ENCODE peak calls at places on chromosome 20, in four cellular contexts. One of them, this sample, is unnamed.

GRCh38 chr20:53302695-53303094 is 290.9 kb downstream of the ZNF217 start:
- DNase-seq in fibroblast of lung: no peak
- DNase-seq in hepatocyte: no peak
- DNase-seq in GM23248: no peak
- DNase-seq in this sample: no peak

GRCh38 chr20:57040924-57041323 is 225.5 kb downstream of the BMP7 start:
- DNase-seq in GM23248: peak
- DNase-seq in fibroblast of lung: peak
- DNase-seq in hepatocyte: peak
- DNase-seq in this sample: peak

GRCh38 chr20:33518071-33518470 is 28.2 kb downstream of the CBFA2T2 start:
- DNase-seq in hepatocyte: no peak
- DNase-seq in GM23248: peak
- DNase-seq in fibroblast of lung: peak
- DNase-seq in this sample: peak

GRCh38 chr20:6416371-6416770 is 293.5 kb upstream of the FERMT1 start:
- DNase-seq in hepatocyte: no peak
- DNase-seq in fibroblast of lung: no peak
- DNase-seq in GM23248: no peak
- DNase-seq in this sample: no peak

GRCh38 chr20:17747431-17747846 is 47.7 kb downstream of the BANF2 start:
- DNase-seq in hepatocyte: peak
- DNase-seq in fibroblast of lung: peak
- DNase-seq in GM23248: peak
- DNase-seq in this sample: peak

GRCh38 chr20:4896119-4896700 is 105.1 kb downstream of the SLC23A2 start:
- DNase-seq in GM23248: no peak
- DNase-seq in hepatocyte: no peak
- DNase-seq in fibroblast of lung: no peak
- DNase-seq in this sample: no peak

GRCh38 chr20:19921349-19921793 is 95.8 kb upstream of the NAA20 start:
- DNase-seq in hepatocyte: no peak
- DNase-seq in GM23248: peak
- DNase-seq in fibroblast of lung: no peak
- DNase-seq in this sample: no peak

GRCh38 chr20:20548527-20549266 is 163.7 kb downstream of the RALGAPA2 start:
- DNase-seq in GM23248: no peak
- DNase-seq in hepatocyte: peak
- DNase-seq in fibroblast of lung: no peak
- DNase-seq in this sample: peak

GRCh38 chr20:33635341-33635740 is 26.8 kb upstream of the C20orf144 start:
- DNase-seq in hepatocyte: no peak
- DNase-seq in GM23248: no peak
- DNase-seq in fibroblast of lung: no peak
- DNase-seq in this sample: no peak

GRCh38 chr20:18904624-18905023 is 91.0 kb downstream of the SCP2D1 start:
- DNase-seq in hepatocyte: peak
- DNase-seq in GM23248: peak
- DNase-seq in fibroblast of lung: no peak
- DNase-seq in this sample: no peak

GRCh38 chr20:3209023-3209945 is at the start of gene ITPA:
- DNase-seq in hepatocyte: peak
- DNase-seq in fibroblast of lung: peak
- DNase-seq in GM23248: peak
- DNase-seq in this sample: peak

GRCh38 chr20:13325033-13325432 is 104.0 kb downstream of the ISM1 start:
- DNase-seq in hepatocyte: peak
- DNase-seq in fibroblast of lung: peak
- DNase-seq in GM23248: peak
- DNase-seq in this sample: no peak

GRCh38 chr20:41029150-41029872 is 689 bp downstream of the TOP1 start:
- DNase-seq in GM23248: peak
- DNase-seq in fibroblast of lung: no peak
- DNase-seq in hepatocyte: peak
- DNase-seq in this sample: no peak

GRCh38 chr20:51767018-51767866 is 948 bp downstream of the ATP9A start:
- DNase-seq in hepatocyte: peak
- DNase-seq in GM23248: peak
- DNase-seq in fibroblast of lung: peak
- DNase-seq in this sample: peak

GRCh38 chr20:33976959-33977358 is 16.8 kb upstream of the RALY start:
- DNase-seq in fibroblast of lung: no peak
- DNase-seq in hepatocyte: no peak
- DNase-seq in GM23248: no peak
- DNase-seq in this sample: no peak

GRCh38 chr20:42186337-42186736 is 568.2 kb upstream of the CHD6 start:
- DNase-seq in GM23248: no peak
- DNase-seq in hepatocyte: no peak
- DNase-seq in fibroblast of lung: no peak
- DNase-seq in this sample: no peak

GRCh38 chr20:5000263-5001173 is 792 bp downstream of the SLC23A2 start:
- DNase-seq in hepatocyte: peak
- DNase-seq in fibroblast of lung: no peak
- DNase-seq in GM23248: peak
- DNase-seq in this sample: no peak

GRCh38 chr20:61605862-61606557 is 353.9 kb downstream of the CDH4 start:
- DNase-seq in hepatocyte: no peak
- DNase-seq in GM23248: no peak
- DNase-seq in fibroblast of lung: no peak
- DNase-seq in this sample: no peak

GRCh38 chr20:17710379-17711305 is 10.9 kb downstream of the BANF2 start:
- DNase-seq in hepatocyte: peak
- DNase-seq in fibroblast of lung: peak
- DNase-seq in GM23248: no peak
- DNase-seq in this sample: no peak

GRCh38 chr20:7967199-7967844 is 27.1 kb upstream of the HAO1 start:
- DNase-seq in hepatocyte: no peak
- DNase-seq in GM23248: peak
- DNase-seq in fibroblast of lung: peak
- DNase-seq in this sample: peak

GRCh38 chr20:1894951-1895673 is at the start of gene SIRPA:
- DNase-seq in fibroblast of lung: peak
- DNase-seq in hepatocyte: peak
- DNase-seq in GM23248: peak
- DNase-seq in this sample: peak

GRCh38 chr20:8073024-8073832 is 53.7 kb upstream of the TMX4 start:
- DNase-seq in hepatocyte: peak
- DNase-seq in fibroblast of lung: peak
- DNase-seq in GM23248: peak
- DNase-seq in this sample: peak

GRCh38 chr20:54126809-54127655 is 46.8 kb downstream of the CYP24A1 start:
- DNase-seq in GM23248: peak
- DNase-seq in hepatocyte: no peak
- DNase-seq in fibroblast of lung: no peak
- DNase-seq in this sample: peak

GRCh38 chr20:19777981-19778380 is 19.9 kb downstream of the RIN2 start:
- DNase-seq in GM23248: peak
- DNase-seq in fibroblast of lung: no peak
- DNase-seq in hepatocyte: no peak
- DNase-seq in this sample: no peak

GRCh38 chr20:49792006-49792405 is 20.6 kb upstream of the SLC9A8 start:
- DNase-seq in fibroblast of lung: no peak
- DNase-seq in GM23248: peak
- DNase-seq in hepatocyte: no peak
- DNase-seq in this sample: no peak

GRCh38 chr20:59806578-59806975 is 126.9 kb downstream of the SYCP2 start:
- DNase-seq in fibroblast of lung: no peak
- DNase-seq in hepatocyte: no peak
- DNase-seq in GM23248: no peak
- DNase-seq in this sample: no peak

GRCh38 chr20:48676125-48676524 is 151.7 kb downstream of the PREX1 start:
- DNase-seq in hepatocyte: no peak
- DNase-seq in fibroblast of lung: no peak
- DNase-seq in GM23248: no peak
- DNase-seq in this sample: no peak

GRCh38 chr20:23091741-23092408 is 5.8 kb upstream of the CD93 start:
- DNase-seq in fibroblast of lung: no peak
- DNase-seq in GM23248: no peak
- DNase-seq in hepatocyte: no peak
- DNase-seq in this sample: no peak

GRCh38 chr20:25257130-25257529 is 9.2 kb downstream of the PYGB start:
- DNase-seq in fibroblast of lung: no peak
- DNase-seq in GM23248: no peak
- DNase-seq in hepatocyte: no peak
- DNase-seq in this sample: no peak

GRCh38 chr20:8020314-8021079 is 936 bp upstream of the TMX4 start:
- DNase-seq in GM23248: no peak
- DNase-seq in hepatocyte: no peak
- DNase-seq in fibroblast of lung: no peak
- DNase-seq in this sample: peak

GRCh38 chr20:13492001-13492480 is 146.7 kb downstream of the TASP1 start:
- DNase-seq in fibroblast of lung: peak
- DNase-seq in GM23248: peak
- DNase-seq in hepatocyte: peak
- DNase-seq in this sample: peak

GRCh38 chr20:63692436-63693078 is 3.9 kb upstream of the TNFRSF6B start:
- DNase-seq in GM23248: peak
- DNase-seq in fibroblast of lung: peak
- DNase-seq in hepatocyte: no peak
- DNase-seq in this sample: no peak

GRCh38 chr20:1800777-1801176 is 94.4 kb upstream of the SIRPA start:
- DNase-seq in fibroblast of lung: peak
- DNase-seq in hepatocyte: no peak
- DNase-seq in GM23248: peak
- DNase-seq in this sample: no peak

GRCh38 chr20:64245746-64246595 is 9.6 kb upstream of the PCMTD2 start:
- DNase-seq in hepatocyte: no peak
- DNase-seq in fibroblast of lung: no peak
- DNase-seq in GM23248: no peak
- DNase-seq in this sample: no peak

GRCh38 chr20:22430746-22431168 is 153.6 kb downstream of the FOXA2 start:
- DNase-seq in fibroblast of lung: no peak
- DNase-seq in GM23248: no peak
- DNase-seq in hepatocyte: no peak
- DNase-seq in this sample: no peak

GRCh38 chr20:51106011-51106410 is 83.1 kb upstream of the KCNG1 start:
- DNase-seq in fibroblast of lung: no peak
- DNase-seq in hepatocyte: no peak
- DNase-seq in GM23248: no peak
- DNase-seq in this sample: no peak

GRCh38 chr20:663315-664090 is 10.5 kb upstream of the SRXN1 start:
- DNase-seq in GM23248: peak
- DNase-seq in hepatocyte: no peak
- DNase-seq in fibroblast of lung: no peak
- DNase-seq in this sample: peak
- H3K4me3 ChIP-seq in GM23248: no peak
- H3K4me3 ChIP-seq in hepatocyte: no peak
- H3K4me3 ChIP-seq in fibroblast of lung: no peak
- H3K4me3 ChIP-seq in this sample: no peak

DNA sequence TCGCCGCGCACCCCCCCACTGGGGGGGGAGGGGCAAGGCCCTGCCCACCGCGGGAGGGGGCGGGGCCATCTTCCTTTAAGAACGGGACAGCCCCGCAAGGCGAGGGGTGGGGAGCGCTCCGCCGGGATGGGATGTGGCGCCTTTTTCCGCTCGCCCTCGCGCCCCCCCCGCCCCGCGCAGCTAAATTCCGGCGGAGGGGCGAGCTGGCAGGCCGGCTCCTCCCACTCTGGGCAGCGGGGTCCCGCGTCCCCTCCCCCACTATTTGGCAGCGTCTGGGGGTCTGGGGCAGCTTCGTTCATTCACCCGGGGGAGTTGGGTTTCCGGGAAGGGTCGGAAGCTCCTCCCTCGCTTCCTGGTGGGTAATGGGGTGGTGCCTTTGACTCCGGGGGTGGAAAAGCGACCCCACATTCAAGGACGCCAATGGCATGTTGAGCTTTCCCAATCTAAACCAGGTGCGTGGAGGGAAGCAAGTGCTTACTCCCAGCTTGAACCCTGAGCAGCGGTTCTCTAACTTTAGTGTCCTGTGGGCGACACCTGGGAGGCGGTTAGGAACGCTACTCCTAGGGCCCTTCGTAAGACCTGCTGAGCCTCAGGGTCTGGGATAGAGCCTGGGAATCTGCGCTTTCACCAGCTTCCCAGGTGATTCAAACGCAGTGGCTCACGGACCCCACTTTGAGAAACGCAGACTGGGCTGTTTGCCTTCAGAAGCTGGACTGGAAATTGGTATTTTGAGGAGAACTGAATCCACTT is 927 bp downstream of the ASXL1 start:
- DNase-seq in fibroblast of lung: peak
- DNase-seq in hepatocyte: peak
- DNase-seq in GM23248: peak
- DNase-seq in this sample: peak
- TF ChIP-seq EZH2 in fibroblast of lung: no peak
- TF ChIP-seq EZH2 in hepatocyte: no peak
- TF ChIP-seq EZH2 in GM23248: no peak
- TF ChIP-seq EZH2 in this sample: no peak

DNA sequence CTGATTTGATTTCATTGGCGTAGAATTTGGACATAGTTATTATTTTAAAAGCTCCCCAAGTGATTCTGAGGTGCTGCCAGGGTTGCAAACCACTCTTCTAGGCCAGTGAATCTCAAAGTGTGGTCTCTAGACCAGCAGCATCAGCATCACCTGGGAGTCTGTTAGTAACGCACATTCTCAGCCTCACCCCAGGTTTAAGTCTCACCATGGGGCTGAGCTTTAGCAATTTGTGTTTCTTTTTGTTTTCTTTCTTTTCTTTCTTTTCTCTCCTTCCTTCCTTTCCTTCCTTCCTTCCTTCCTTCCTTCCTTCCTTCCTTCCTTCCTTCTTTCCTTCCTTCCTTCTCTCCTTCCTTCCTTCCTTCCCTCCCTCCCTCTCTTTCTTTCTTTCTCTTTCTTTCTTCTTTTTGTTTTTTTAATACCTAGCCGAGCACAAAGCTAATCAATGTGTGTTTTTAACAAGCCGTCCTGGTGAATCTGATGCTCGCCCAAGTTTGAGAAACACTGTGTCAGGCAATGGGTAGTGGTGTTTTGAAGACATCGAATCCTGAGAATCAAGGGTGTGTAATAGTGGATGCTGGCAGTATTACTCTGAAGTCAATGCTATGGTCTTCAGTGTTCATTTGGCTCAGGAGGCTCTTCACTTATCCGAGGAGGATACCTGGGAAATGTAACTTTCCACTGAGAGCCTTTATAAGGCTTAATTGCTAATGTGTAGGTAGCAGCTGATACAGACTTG is 104.9 kb downstream of the SLX4IP start:
- DNase-seq in hepatocyte: no peak
- DNase-seq in GM23248: no peak
- DNase-seq in fibroblast of lung: no peak
- DNase-seq in this sample: no peak
- H2AFZ ChIP-seq in hepatocyte: peak
- H2AFZ ChIP-seq in GM23248: no peak
- H2AFZ ChIP-seq in fibroblast of lung: no peak
- H2AFZ ChIP-seq in this sample: peak

DNA sequence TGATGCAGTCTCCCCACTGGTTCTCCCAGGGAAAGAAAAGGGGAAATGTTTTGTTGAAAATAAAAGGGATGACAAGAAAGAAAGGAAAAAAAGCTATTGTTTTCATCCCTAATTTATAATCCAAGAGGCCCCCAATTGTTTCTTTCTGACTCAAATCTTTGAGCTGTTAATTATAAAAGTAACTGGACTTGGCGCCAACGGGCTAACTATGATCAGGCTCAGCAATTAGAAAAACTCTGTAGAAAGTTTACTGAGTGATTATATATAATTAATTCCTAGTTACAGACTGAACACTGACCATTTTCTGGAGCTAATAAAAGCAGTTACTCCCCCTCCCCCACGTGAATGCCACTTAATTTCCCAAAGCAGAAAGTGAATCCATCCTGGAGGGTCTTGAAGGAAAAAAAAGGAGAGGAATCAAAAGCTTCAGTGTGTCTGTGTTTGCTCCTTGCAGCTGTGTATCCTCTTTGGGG is 3.2 kb downstream of the ZMYND8 start:
- DNase-seq in GM23248: no peak
- DNase-seq in hepatocyte: no peak
- DNase-seq in fibroblast of lung: no peak
- DNase-seq in this sample: no peak
- H3K4me3 ChIP-seq in GM23248: no peak
- H3K4me3 ChIP-seq in hepatocyte: no peak
- H3K4me3 ChIP-seq in fibroblast of lung: no peak
- H3K4me3 ChIP-seq in this sample: peak